ENCODE peak calls at places on chromosomes 5 and 9, in four cellular contexts. A, K, S and P are unnamed samples.

GRCh38 chr9:114770991-114771390 is 34.8 kb downstream of the TNFSF15 start:
- DNase-seq in K (no peak), A (no peak), S (no peak), P (no peak)

GRCh38 chr9:90517103-90517502 is 125.5 kb downstream of the DIRAS2 start:
- DNase-seq in S (no peak), K (no peak), A (no peak), P (no peak)

GRCh38 chr5:138655530-138656245 is 80.5 kb upstream of the HSPA9 start:
- DNase-seq in K (no peak), A (no peak), S (no peak), P (no peak)

GRCh38 chr5:9196403-9197224 is 349.3 kb downstream of the SEMA5A start:
- DNase-seq in S (no peak), A (no peak), K (no peak), P (no peak)

GRCh38 chr5:34490501-34491250 is 165.5 kb upstream of the RAI14 start:
- DNase-seq in A (no peak), S (no peak), K (no peak), P (no peak)

GRCh38 chr5:440413-441180 is 2.4 kb upstream of the EXOC3 start:
- DNase-seq in A (no peak), K (no peak), S (no peak), P (no peak)

GRCh38 chr5:159663986-159664385 is 252.3 kb upstream of the ADRA1B start:
- DNase-seq in K (no peak), S (no peak), A (no peak), P (no peak)

GRCh38 chr9:114701971-114702370 is 20.0 kb upstream of the TEX48 start:
- DNase-seq in S (no peak), A (no peak), K (no peak), P (no peak)

GRCh38 chr9:37105169-37105750 is 15.1 kb upstream of the ZCCHC7 start:
- DNase-seq in K (no peak), S (no peak), A (no peak), P (no peak)

GRCh38 chr5:151679421-151680155 is 7.1 kb downstream of the SPARC start:
- DNase-seq in S (no peak), K (no peak), A (no peak), P (no peak)

GRCh38 chr9:113564804-113565237 is 101.3 kb downstream of the RGS3 start:
- DNase-seq in A (peak), S (no peak), K (no peak), P (no peak)

GRCh38 chr9:128051932-128052734 is 15.0 kb downstream of the NAIF1 start:
- DNase-seq in K (no peak), S (no peak), A (no peak), P (no peak)

GRCh38 chr5:168820776-168821302 is 241.7 kb upstream of the PANK3 start:
- DNase-seq in S (no peak), A (no peak), K (no peak), P (no peak)